ENCODE peak calls at places on chromosomes 13 and 19, in four cellular contexts. D, E, L and I are unnamed samples.

GRCh38 chr13:49587311-49587847 is 2.0 kb upstream of the RCBTB1 start:
- DNase-seq in L (no peak), D (no peak), E (no peak), I (peak; percentile 28)

GRCh38 chr19:46985532-46986415 is 33.9 kb upstream of the NPAS1 start:
- DNase-seq in D (no peak), L (no peak), E (no peak), I (no peak)

GRCh38 chr19:49556412-49557398 is 23.7 kb downstream of the NOSIP start:
- DNase-seq in D (peak; percentile 18), E (no peak), L (peak; percentile 97), I (no peak)

GRCh38 chr13:29497137-29497654 is 98.3 kb downstream of the SLC7A1 start:
- DNase-seq in E (no peak), D (peak; percentile 55), L (peak; percentile 55), I (no peak)

GRCh38 chr13:75607447-75607846 is 28.7 kb upstream of the LMO7 start:
- DNase-seq in L (no peak), D (no peak), E (no peak), I (no peak)

GRCh38 chr19:2624537-2625091 is 77.9 kb downstream of the GNG7 start:
- DNase-seq in L (peak; percentile 68), D (peak; percentile 43), E (no peak), I (no peak)

GRCh38 chr19:16571689-16572331 is 405 bp downstream of the SLC35E1 start:
- DNase-seq in L (peak; percentile 39), D (no peak), E (no peak), I (no peak)

GRCh38 chr19:45423589-45424190 is at the start of gene ERCC1:
- DNase-seq in L (peak; percentile 100), E (peak; percentile 97), D (peak; percentile 99), I (peak; percentile 94)

GRCh38 chr19:46861691-46862503 is 1.1 kb downstream of the ARHGAP35 start:
- DNase-seq in D (peak; percentile 54), E (no peak), L (peak; percentile 45), I (peak; percentile 32)

GRCh38 chr19:53182202-53182601 is 11.0 kb downstream of the ZNF665 start:
- DNase-seq in E (no peak), L (no peak), D (no peak), I (peak; percentile 55)

GRCh38 chr19:45469835-45470146 is 2.0 kb downstream of the FOSB start:
- DNase-seq in L (no peak), E (peak; percentile 95), D (no peak), I (peak; percentile 93)

GRCh38 chr19:46451352-46451751 is 20.0 kb downstream of the PNMA8A start:
- DNase-seq in E (no peak), L (no peak), D (no peak), I (no peak)

GRCh38 chr13:33145667-33146066 is 129.4 kb downstream of the KL start:
- DNase-seq in E (no peak), L (no peak), D (no peak), I (no peak)

GRCh38 chr19:33771308-33772101 is 25.2 kb upstream of the KCTD15 start:
- DNase-seq in D (peak; percentile 80), E (peak; percentile 77), L (peak; percentile 81), I (peak; percentile 65)

GRCh38 chr13:31965361-31966066 is 66.1 kb upstream of the FRY start:
- DNase-seq in E (no peak), L (peak; percentile 30), D (no peak), I (peak; percentile 25)

GRCh38 chr19:8631425-8631819 is 989 bp downstream of the NFILZ start:
- DNase-seq in E (peak; percentile 82), L (peak; percentile 70), D (peak; percentile 87), I (peak; percentile 95)

GRCh38 chr19:33192010-33192409 is 2.1 kb upstream of the LRP3 start:
- DNase-seq in L (no peak), D (peak; percentile 51), E (peak; percentile 57), I (no peak)

GRCh38 chr19:34232566-34233481 is 21.5 kb upstream of the GARRE1 start:
- DNase-seq in D (no peak), E (peak; percentile 71), L (peak; percentile 56), I (peak; percentile 77)

GRCh38 chr13:67101730-67102467 is 128.2 kb downstream of the PCDH9 start:
- DNase-seq in L (no peak), E (no peak), D (no peak), I (no peak)

GRCh38 chr19:19137556-19138109 is 645 bp downstream of the TMEM161A start:
- DNase-seq in L (no peak), E (no peak), D (peak; percentile 20), I (no peak)

GRCh38 chr13:33285420-33286124 is at the start of gene STARD13:
- DNase-seq in D (peak; percentile 91), E (peak; percentile 98), L (peak; percentile 93), I (peak; percentile 95)

GRCh38 chr13:96966415-96967102 is 27.7 kb downstream of the OXGR1 start:
- DNase-seq in D (no peak), L (no peak), E (no peak), I (no peak)

GRCh38 chr13:46288570-46289259 is 77.0 kb downstream of the LRRC63 start:
- DNase-seq in L (no peak), D (peak; percentile 68), E (no peak), I (peak; percentile 9)

GRCh38 chr13:43988302-43988701 is 108.6 kb downstream of the LACC1 start:
- DNase-seq in L (no peak), E (no peak), D (no peak), I (no peak)

GRCh38 chr19:48095637-48096175 is 14.9 kb downstream of the PLA2G4C start:
- DNase-seq in L (no peak), D (no peak), E (no peak), I (no peak)

GRCh38 chr19:29999490-29999889 is 57.5 kb downstream of the URI1 start:
- DNase-seq in E (no peak), L (no peak), D (no peak), I (no peak)

GRCh38 chr19:37986048-37986750 is 79.2 kb downstream of the SIPA1L3 start:
- DNase-seq in D (no peak), E (no peak), L (no peak), I (no peak)

GRCh38 chr13:60851378-60851777 is 454.4 kb downstream of the TDRD3 start:
- DNase-seq in L (no peak), E (no peak), D (no peak), I (no peak)

GRCh38 chr13:97471721-97472120 is 37.8 kb downstream of the RAP2A start:
- DNase-seq in E (no peak), D (no peak), L (no peak), I (no peak)

GRCh38 chr13:32905063-32905863 is 111.0 kb upstream of the KL start:
- DNase-seq in D (no peak), E (no peak), L (no peak), I (no peak)

GRCh38 chr13:113001251-113002140 is 32.5 kb downstream of the MCF2L start:
- DNase-seq in E (no peak), D (peak; percentile 84), L (peak; percentile 80), I (no peak)

GRCh38 chr13:49472186-49472585 is 23.6 kb upstream of the PHF11 start:
- DNase-seq in E (no peak), D (no peak), L (no peak), I (no peak)

GRCh38 chr19:42420055-42420544 is 7.1 kb downstream of the LIPE start:
- DNase-seq in D (peak; percentile 66), E (no peak), L (peak; percentile 68), I (peak; percentile 40)

GRCh38 chr13:114078501-114079451 is 53.6 kb downstream of the RASA3 start:
- DNase-seq in E (peak; percentile 68), L (peak; percentile 16), D (no peak), I (peak; percentile 80)

GRCh38 chr19:919157-920050 is 2.3 kb downstream of the KISS1R start:
- DNase-seq in L (no peak), D (peak; percentile 57), E (no peak), I (no peak)
- H3K4me3 ChIP-seq in L (no peak overlapping the region), D (peak overlapping the region; percentile 41), E (no peak overlapping the region), I (no peak overlapping the region)

GRCh38 chr13:68667863-68668262 is 1437.7 kb upstream of the PCDH9 start:
- DNase-seq in D (no peak), E (no peak), L (no peak), I (no peak)

DNA sequence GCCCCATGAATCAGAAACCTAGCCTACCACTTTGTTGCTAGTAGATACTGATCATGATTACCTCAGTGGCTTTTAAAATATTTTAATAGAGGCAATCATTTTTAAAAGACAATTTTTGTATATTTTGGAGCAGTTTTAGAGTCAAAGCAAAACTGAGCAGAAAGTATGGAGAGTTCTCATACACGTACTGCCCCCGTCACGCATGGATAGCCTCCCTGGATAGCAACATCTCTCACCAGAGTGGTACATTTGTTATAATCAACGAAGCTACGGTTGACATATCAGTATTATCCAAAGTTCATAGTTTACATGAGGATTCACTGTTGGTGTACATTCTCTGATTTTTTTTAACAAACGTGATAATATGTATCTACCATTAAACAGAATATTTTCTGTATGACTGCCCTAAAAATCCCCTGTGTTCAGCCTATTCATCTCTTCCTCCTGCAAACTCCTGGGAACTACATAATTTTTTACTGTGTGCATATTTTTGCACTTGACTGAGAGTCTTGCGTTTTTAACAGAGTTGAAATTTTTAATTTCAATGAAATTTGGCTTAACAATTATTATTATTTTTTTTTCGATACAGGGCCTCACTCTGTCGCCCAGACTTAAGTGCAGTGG is 1436.8 kb upstream of the PCDH9 start:
- DNase-seq in L (no peak), D (no peak), E (no peak), I (no peak)
- H3K36me3 ChIP-seq in L (no peaks in the 10 kb centered on the region), D (no peaks in the 10 kb centered on the region), E (no peaks in the 10 kb centered on the region), I (no peaks in the 10 kb centered on the region)

GRCh38 chr19:12159773-12160414 is 3.0 kb upstream of the ZNF136 start:
- DNase-seq in L (no peak), D (peak; percentile 10), E (no peak), I (no peak)

GRCh38 chr19:12156254-12157058 is at the start of gene ZNF625:
- DNase-seq in E (peak; percentile 94), D (peak; percentile 97), L (peak; percentile 91), I (peak; percentile 71)

DNA sequence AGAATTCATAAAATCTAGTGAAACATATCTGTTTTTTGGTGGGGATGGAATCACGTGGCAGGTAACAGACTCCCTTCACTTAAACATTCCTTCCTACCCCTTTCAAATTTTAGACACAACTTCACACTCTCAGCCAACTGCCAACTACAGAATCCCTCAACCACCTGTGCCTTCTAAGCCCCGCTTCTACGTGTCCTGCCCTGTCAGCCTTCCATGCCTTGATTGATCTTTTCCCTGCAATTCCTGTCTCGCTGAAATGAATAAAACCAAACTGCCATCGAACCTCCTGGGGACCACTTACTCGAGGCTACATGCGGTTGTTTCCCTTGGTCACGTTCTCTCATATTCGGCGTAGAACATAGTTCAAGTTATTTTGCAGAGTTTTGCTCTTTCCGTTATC is 1.2 kb downstream of the ZNF625 start:
- DNase-seq in E (no peak), D (no peak), L (no peak), I (no peak)
- H3K4me3 ChIP-seq in E (peak overlapping the region; percentile 85), D (peak overlapping the region; percentile 80), L (no peak overlapping the region), I (peak overlapping the region; percentile 64)

DNA sequence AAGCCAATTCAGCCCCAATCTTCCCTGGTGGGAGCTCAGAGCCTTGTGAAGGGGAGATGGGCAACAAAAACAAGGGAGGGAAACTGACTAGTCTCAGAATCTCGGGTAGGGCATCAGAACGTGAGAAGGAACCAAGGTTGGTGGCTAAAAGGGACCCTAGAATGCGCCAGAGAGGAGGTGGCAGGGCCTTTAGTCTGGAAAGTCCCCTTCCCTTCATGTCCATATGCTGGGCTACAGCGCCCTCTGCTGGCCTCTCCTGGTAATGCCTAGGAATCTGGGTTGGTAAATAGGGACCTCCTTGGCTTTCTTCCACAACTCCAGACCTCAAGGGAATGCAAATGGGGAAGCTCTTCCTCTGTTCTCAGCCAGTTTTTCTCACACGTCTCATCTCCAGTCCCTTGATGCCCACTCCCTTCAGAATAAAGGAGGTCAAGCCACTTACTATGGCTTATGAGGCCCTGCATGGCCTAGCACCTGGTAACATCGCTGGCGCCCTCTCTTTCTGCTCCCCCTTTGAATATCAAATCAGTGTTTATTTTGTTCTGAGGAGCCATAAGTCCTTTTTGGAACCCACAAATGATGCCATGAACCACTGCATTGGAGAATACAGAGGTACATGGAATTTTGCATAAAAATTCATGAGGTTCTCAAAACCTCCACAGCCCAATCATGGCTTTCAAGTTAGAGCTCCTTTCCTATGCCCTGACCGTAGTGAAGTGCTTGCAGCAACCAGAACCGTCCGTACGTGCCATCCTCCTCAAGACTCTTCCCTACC is 1.3 kb upstream of the CCDC97 start:
- DNase-seq in L (peak; percentile 98), E (peak; percentile 96), D (peak; percentile 87), I (peak; percentile 90)
- H3K36me3 ChIP-seq in L (peaks cover 25% of the 10 kb centered on the region), E (peaks cover 55% of the 10 kb centered on the region), D (peaks cover 7% of the 10 kb centered on the region), I (peaks cover 81% of the 10 kb centered on the region)